ENCODE peak calls at places on chromosomes 2 and 18, in nine cellular contexts. A, S, J, D, B, L, K, Q and Y are unnamed samples.

GRCh38 chr18:985301-985700 is 80.6 kb downstream of the ADCYAP1 start:
- DNase-seq in B (no peak), J (no peak), K (no peak), Q (no peak), L (no peak), A (peak; percentile 36), D (no peak), S (no peak), Y (no peak)

GRCh38 chr2:207408086-207408794 is 121.5 kb upstream of the CREB1 start:
- DNase-seq in J (peak; percentile 88), B (no peak), D (no peak), L (no peak), K (no peak), S (no peak), A (no peak), Q (peak; percentile 47), Y (no peak)

GRCh38 chr18:21820035-21820810 is 79.6 kb downstream of the MIB1 start:
- DNase-seq in B (no peak), K (peak; percentile 25), S (no peak), D (no peak), A (no peak), Q (peak; percentile 51), L (no peak), J (peak; percentile 32), Y (no peak)

GRCh38 chr18:70154591-70155194 is 50.8 kb downstream of the RTTN start:
- DNase-seq in A (no peak), Q (peak; percentile 60), S (no peak), L (no peak), J (no peak), D (no peak), B (no peak), K (no peak), Y (no peak)

GRCh38 chr18:79071037-79071960 is 2.1 kb downstream of the ATP9B start:
- DNase-seq in D (no peak), L (no peak), S (no peak), K (no peak), B (no peak), A (no peak), J (no peak), Q (no peak), Y (no peak)

GRCh38 chr2:168890006-168890782 is at the start of gene SPC25:
- DNase-seq in Q (peak; percentile 96), L (peak; percentile 82), A (peak; percentile 94), D (peak; percentile 92), K (peak; percentile 99), J (peak; percentile 89), S (peak; percentile 90), B (peak; percentile 89), Y (peak; percentile 83)

GRCh38 chr2:180203972-180204371 is 196.9 kb upstream of the CWC22 start:
- DNase-seq in B (no peak), L (no peak), D (no peak), K (no peak), A (no peak), Q (peak; percentile 91), S (no peak), J (no peak), Y (no peak)

GRCh38 chr2:43758738-43759137 is 15.1 kb upstream of the DYNC2LI1 start:
- DNase-seq in Q (peak; percentile 78), J (peak; percentile 19), B (no peak), D (no peak), A (no peak), L (no peak), K (no peak), S (no peak), Y (no peak)

DNA sequence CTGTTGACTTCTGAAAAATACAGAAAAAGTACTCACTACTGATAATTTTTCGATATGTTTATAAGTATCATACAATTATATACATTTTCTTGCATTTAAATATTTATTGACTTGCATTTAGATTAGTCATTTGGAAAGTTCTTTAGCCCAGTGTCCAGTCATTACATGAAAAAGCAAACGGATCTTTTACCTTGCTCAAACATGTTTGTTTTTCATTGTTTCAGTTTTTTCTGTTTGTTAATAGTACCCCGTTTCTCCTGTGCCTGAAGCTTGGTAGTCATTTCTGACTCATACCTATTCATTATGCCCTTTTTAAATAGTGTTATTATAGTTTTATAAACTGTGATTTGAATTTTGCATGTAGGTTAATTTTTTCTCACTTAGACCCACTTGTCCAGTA is 28.1 kb downstream of the CEP192 start:
- DNase-seq in Q (peak; percentile 19), A (no peak), J (no peak), B (no peak), S (no peak), L (no peak), D (no peak), K (no peak), Y (no peak)
- H3K27ac ChIP-seq in Q (no peak overlapping the region), A (no peak overlapping the region), J (no peak overlapping the region), B (no peak overlapping the region), S (no peak overlapping the region), L (no peak overlapping the region), D (no peak overlapping the region), K (no peak overlapping the region), Y (no peak overlapping the region)

DNA sequence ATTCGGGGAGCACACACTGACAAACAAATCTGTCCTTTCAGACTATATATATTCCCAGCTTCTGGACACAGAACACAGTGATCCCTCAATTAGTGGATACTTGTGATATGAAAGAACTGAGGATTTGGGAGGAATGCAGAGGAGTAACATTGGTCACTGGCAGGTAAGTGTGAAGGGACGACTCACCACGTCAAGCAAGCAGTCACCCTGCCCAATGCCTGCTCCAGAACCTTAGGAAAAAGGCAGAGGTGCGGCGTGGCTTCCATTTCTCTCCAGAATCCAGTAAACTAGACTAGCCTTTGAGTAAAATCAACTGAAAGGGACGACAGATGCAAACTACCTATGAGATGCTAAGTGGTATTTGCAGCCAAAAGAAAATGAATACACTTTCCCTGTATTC is 1.1 kb downstream of the CCDC93 start:
- DNase-seq in J (no peak), Q (no peak), D (no peak), B (no peak), L (no peak), A (no peak), K (no peak), S (no peak), Y (no peak)
- H3K27ac ChIP-seq in J (peak overlapping the region; percentile 88), Q (peak overlapping the region; percentile 2), D (no peak overlapping the region), B (no peak overlapping the region), L (no peak overlapping the region), A (no peak overlapping the region), K (no peak overlapping the region), S (no peak overlapping the region), Y (no peak overlapping the region)

GRCh38 chr18:11119550-11119949 is 29.8 kb downstream of the PIEZO2 start:
- DNase-seq in J (no peak), A (no peak), L (no peak), D (no peak), K (no peak), Q (peak; percentile 41), B (no peak), S (no peak), Y (no peak)

GRCh38 chr18:11121426-11121825 is 27.9 kb downstream of the PIEZO2 start:
- DNase-seq in A (no peak), K (no peak), D (no peak), S (no peak), B (no peak), Q (no peak), J (peak; percentile 5), L (no peak), Y (no peak)

GRCh38 chr18:11115268-11115667 is 34.1 kb downstream of the PIEZO2 start:
- DNase-seq in J (no peak), L (no peak), S (no peak), D (no peak), Q (peak; percentile 22), A (no peak), K (no peak), B (no peak), Y (no peak)

GRCh38 chr18:11119962-11120361 is 29.4 kb downstream of the PIEZO2 start:
- DNase-seq in L (no peak), D (no peak), J (peak; percentile 44), K (no peak), S (no peak), Q (peak; percentile 43), B (no peak), A (no peak), Y (no peak)

DNA sequence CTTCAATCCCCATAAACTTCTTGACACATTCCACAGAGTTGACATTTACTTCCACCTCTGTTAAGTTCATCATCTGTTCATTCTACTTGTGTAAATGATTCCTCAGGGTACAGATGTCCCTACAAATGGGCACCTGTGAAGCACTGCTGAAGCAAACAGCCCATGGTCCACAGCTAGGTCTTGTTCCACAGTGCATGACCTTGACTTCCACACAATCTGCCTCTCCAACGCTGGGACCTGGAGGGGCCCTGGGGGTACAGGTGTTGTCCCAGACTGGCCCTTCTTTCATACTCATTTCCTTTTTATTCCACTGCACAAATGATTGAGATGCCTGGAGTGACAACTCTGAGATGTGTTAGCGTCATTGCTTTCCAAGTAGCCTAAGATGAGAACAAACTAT is 31.3 kb downstream of the PIEZO2 start:
- DNase-seq in L (no peak), D (no peak), B (no peak), K (no peak), J (no peak), A (no peak), S (no peak), Q (no peak), Y (no peak)
- H3K27ac ChIP-seq in L (no peak overlapping the region), D (no peak overlapping the region), B (no peak overlapping the region), K (no peak overlapping the region), J (peak overlapping the region; percentile 46), A (no peak overlapping the region), S (no peak overlapping the region), Q (no peak overlapping the region), Y (no peak overlapping the region)

DNA sequence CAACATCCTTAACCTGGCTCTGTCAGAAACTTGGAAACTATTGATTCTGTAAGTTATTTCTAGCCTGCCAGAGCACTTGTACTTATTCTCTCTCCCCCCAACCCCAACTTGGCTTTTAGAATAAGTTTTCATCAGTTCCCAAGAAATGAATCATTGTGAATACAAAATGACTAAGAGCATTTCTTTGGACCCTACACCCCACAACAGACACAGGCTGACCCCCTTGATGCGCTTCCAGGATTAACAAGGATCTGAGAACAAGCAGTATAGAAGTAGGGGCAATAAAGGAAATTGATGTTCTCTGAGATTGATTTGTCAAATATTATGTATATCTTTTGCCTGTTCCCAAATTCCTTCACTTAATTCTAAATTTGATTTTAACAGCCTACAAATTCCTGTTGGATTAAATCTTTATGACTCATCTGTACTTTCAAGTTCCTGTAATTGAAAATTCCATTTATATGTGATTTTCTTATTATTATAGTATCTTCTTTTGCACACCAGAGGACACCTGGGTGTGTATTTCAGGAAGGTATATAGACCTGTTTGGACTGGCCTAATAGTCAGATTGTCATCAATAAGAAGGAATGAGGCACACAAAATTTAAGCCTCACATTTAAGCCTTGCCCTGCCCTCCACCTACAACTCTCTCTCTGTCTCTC is 10.2 kb upstream of the PTPN4 start:
- DNase-seq in Q (peak; percentile 71), S (no peak), J (no peak), L (no peak), A (no peak), K (no peak), B (no peak), D (no peak), Y (no peak)
- H3K27ac ChIP-seq in Q (peak overlapping the region; percentile 3), S (no peak overlapping the region), J (no peak overlapping the region), L (no peak overlapping the region), A (no peak overlapping the region), K (no peak overlapping the region), B (no peak overlapping the region), D (no peak overlapping the region), Y (peak overlapping the region; percentile 24)